ENCODE peak calls at places on chromosomes 7 and 10, in four cellular contexts. Q, A, W and S are unnamed samples.

GRCh38 chr7:77281780-77282478 is 82.3 kb upstream of the FGL2 start:
- DNase-seq in W (no peak), A (no peak), Q (no peak), S (no peak)

GRCh38 chr10:71250405-71250804 is 38.0 kb downstream of the UNC5B start:
- DNase-seq in Q (no peak), W (no peak), A (no peak), S (no peak)

GRCh38 chr7:140225562-140226249 is 48.9 kb upstream of the KDM7A start:
- DNase-seq in A (no peak), Q (no peak), W (no peak), S (no peak)

GRCh38 chr7:16918288-16918895 is 36.6 kb upstream of the AGR3 start:
- DNase-seq in W (no peak), Q (no peak), A (no peak), S (no peak)

GRCh38 chr10:108358912-108359311 is 1194.4 kb upstream of the SORCS1 start:
- DNase-seq in W (no peak), A (no peak), Q (no peak), S (no peak)

GRCh38 chr7:33494473-33494872 is 365.1 kb downstream of the BBS9 start:
- DNase-seq in Q (no peak), W (no peak), A (no peak), S (no peak)

GRCh38 chr10:113069595-113069994 is 119.5 kb downstream of the TCF7L2 start:
- DNase-seq in Q (no peak), A (no peak), W (no peak), S (no peak)

GRCh38 chr7:121049897-121050296 is 61.4 kb downstream of the CPED1 start:
- DNase-seq in Q (no peak), A (no peak), W (no peak), S (no peak)

GRCh38 chr7:68833442-68833841 is 764.8 kb upstream of the AUTS2 start:
- DNase-seq in Q (no peak), A (no peak), W (no peak), S (no peak)

GRCh38 chr7:117402109-117402508 is 25.2 kb downstream of the ASZ1 start:
- DNase-seq in A (no peak), Q (no peak), W (no peak), S (no peak)

GRCh38 chr7:152860302-152860701 is 100.8 kb downstream of the ACTR3B start:
- DNase-seq in W (no peak), Q (no peak), A (no peak), S (no peak)

GRCh38 chr10:112766636-112767035 is 183.4 kb upstream of the TCF7L2 start:
- DNase-seq in W (no peak), A (no peak), Q (no peak), S (no peak)

GRCh38 chr10:26355241-26355640 is 82.9 kb upstream of the APBB1IP start:
- DNase-seq in A (no peak), W (no peak), Q (no peak), S (no peak)

GRCh38 chr10:11373626-11374310 is 237.7 kb downstream of the USP6NL start:
- DNase-seq in A (no peak), Q (no peak), W (no peak), S (no peak)

GRCh38 chr7:17058568-17058967 is 176.8 kb upstream of the AGR3 start:
- DNase-seq in Q (no peak), W (no peak), A (no peak), S (no peak)

GRCh38 chr10:116836902-116837513 is 12.3 kb upstream of the ENO4 start:
- DNase-seq in W (no peak), A (no peak), Q (no peak), S (no peak)

GRCh38 chr10:35585903-35586535 is 19.1 kb upstream of the GJD4 start:
- DNase-seq in A (no peak), W (no peak), Q (no peak), S (no peak)

GRCh38 chr10:47357911-47358310 is 9.7 kb downstream of the RBP3 start:
- DNase-seq in A (no peak), W (no peak), Q (no peak), S (no peak)

GRCh38 chr7:115293628-115294236 is 371.8 kb downstream of the MDFIC start:
- DNase-seq in A (no peak), Q (no peak), W (no peak), S (no peak)

GRCh38 chr10:103481974-103482531 is 3.0 kb upstream of the CALHM3 start:
- DNase-seq in Q (no peak), A (no peak), W (no peak), S (no peak)